ENCODE peak calls at places on chromosomes 13 and 19, in nine cellular contexts. One of them, this sample, is unnamed.

GRCh38 chr13:109312399-109312798 is 474.0 kb downstream of the IRS2 start:
- DNase-seq in M059J: no peak
- DNase-seq in CD4-positive, alpha-beta T cell: no peak
- DNase-seq in HTR-8/SVneo: no peak
- DNase-seq in heart right ventricle: no peak
- DNase-seq in stimulated activated CD4-positive, alpha-beta T cell treated with anti-CD3 and anti-CD28 coated beads, Interleukin-2, amount 100 ng/mL, for 24 hours: no peak
- DNase-seq in activated T-cell treated with anti-CD3 and anti-CD28 coated beads for 4 hours: no peak
- DNase-seq in tibial nerve: no peak
- DNase-seq in NCI-H1048: no peak
- DNase-seq in this sample: no peak

GRCh38 chr13:113955691-113956090 is 18.2 kb downstream of the C13orf46 start:
- DNase-seq in M059J: no peak
- DNase-seq in CD4-positive, alpha-beta T cell: no peak
- DNase-seq in HTR-8/SVneo: no peak
- DNase-seq in heart right ventricle: no peak
- DNase-seq in stimulated activated CD4-positive, alpha-beta T cell treated with anti-CD3 and anti-CD28 coated beads, Interleukin-2, amount 100 ng/mL, for 24 hours: no peak
- DNase-seq in activated T-cell treated with anti-CD3 and anti-CD28 coated beads for 4 hours: no peak
- DNase-seq in tibial nerve: no peak
- DNase-seq in NCI-H1048: no peak
- DNase-seq in this sample: no peak

GRCh38 chr19:5563941-5564612 is 3.7 kb downstream of the TINCR start:
- DNase-seq in M059J: peak; percentile 91
- DNase-seq in CD4-positive, alpha-beta T cell: no peak
- DNase-seq in HTR-8/SVneo: peak; percentile 50
- DNase-seq in heart right ventricle: no peak
- DNase-seq in stimulated activated CD4-positive, alpha-beta T cell treated with anti-CD3 and anti-CD28 coated beads, Interleukin-2, amount 100 ng/mL, for 24 hours: no peak
- DNase-seq in activated T-cell treated with anti-CD3 and anti-CD28 coated beads for 4 hours: no peak
- DNase-seq in tibial nerve: no peak
- DNase-seq in NCI-H1048: no peak
- DNase-seq in this sample: no peak

GRCh38 chr19:29712744-29713516 is 2.1 kb downstream of the C19orf12 start:
- DNase-seq in M059J: no peak
- DNase-seq in CD4-positive, alpha-beta T cell: no peak
- DNase-seq in HTR-8/SVneo: no peak
- DNase-seq in heart right ventricle: no peak
- DNase-seq in stimulated activated CD4-positive, alpha-beta T cell treated with anti-CD3 and anti-CD28 coated beads, Interleukin-2, amount 100 ng/mL, for 24 hours: no peak
- DNase-seq in activated T-cell treated with anti-CD3 and anti-CD28 coated beads for 4 hours: no peak
- DNase-seq in tibial nerve: no peak
- DNase-seq in NCI-H1048: no peak
- DNase-seq in this sample: no peak

GRCh38 chr13:93289047-93289446 is 62.4 kb downstream of the GPC6 start:
- DNase-seq in M059J: no peak
- DNase-seq in CD4-positive, alpha-beta T cell: no peak
- DNase-seq in HTR-8/SVneo: no peak
- DNase-seq in heart right ventricle: no peak
- DNase-seq in stimulated activated CD4-positive, alpha-beta T cell treated with anti-CD3 and anti-CD28 coated beads, Interleukin-2, amount 100 ng/mL, for 24 hours: no peak
- DNase-seq in activated T-cell treated with anti-CD3 and anti-CD28 coated beads for 4 hours: no peak
- DNase-seq in tibial nerve: no peak
- DNase-seq in NCI-H1048: no peak
- DNase-seq in this sample: no peak

GRCh38 chr13:21613791-21614190 is 9.8 kb upstream of the MICU2 start:
- DNase-seq in M059J: no peak
- DNase-seq in CD4-positive, alpha-beta T cell: no peak
- DNase-seq in HTR-8/SVneo: no peak
- DNase-seq in heart right ventricle: no peak
- DNase-seq in stimulated activated CD4-positive, alpha-beta T cell treated with anti-CD3 and anti-CD28 coated beads, Interleukin-2, amount 100 ng/mL, for 24 hours: no peak
- DNase-seq in activated T-cell treated with anti-CD3 and anti-CD28 coated beads for 4 hours: no peak
- DNase-seq in tibial nerve: no peak
- DNase-seq in NCI-H1048: no peak
- DNase-seq in this sample: no peak

GRCh38 chr19:10601999-10602329 is 14.9 kb upstream of the AP1M2 start:
- DNase-seq in M059J: no peak
- DNase-seq in CD4-positive, alpha-beta T cell: no peak
- DNase-seq in HTR-8/SVneo: no peak
- DNase-seq in heart right ventricle: no peak
- DNase-seq in stimulated activated CD4-positive, alpha-beta T cell treated with anti-CD3 and anti-CD28 coated beads, Interleukin-2, amount 100 ng/mL, for 24 hours: no peak
- DNase-seq in activated T-cell treated with anti-CD3 and anti-CD28 coated beads for 4 hours: no peak
- DNase-seq in tibial nerve: no peak
- DNase-seq in NCI-H1048: no peak
- DNase-seq in this sample: no peak

GRCh38 chr13:30442854-30443379 is 20.6 kb downstream of the UBE2L5 start:
- DNase-seq in M059J: no peak
- DNase-seq in CD4-positive, alpha-beta T cell: no peak
- DNase-seq in HTR-8/SVneo: no peak
- DNase-seq in heart right ventricle: no peak
- DNase-seq in stimulated activated CD4-positive, alpha-beta T cell treated with anti-CD3 and anti-CD28 coated beads, Interleukin-2, amount 100 ng/mL, for 24 hours: no peak
- DNase-seq in activated T-cell treated with anti-CD3 and anti-CD28 coated beads for 4 hours: no peak
- DNase-seq in tibial nerve: no peak
- DNase-seq in NCI-H1048: no peak
- DNase-seq in this sample: peak; percentile 73

GRCh38 chr13:78121459-78122348 is 203.1 kb upstream of the EDNRB start:
- DNase-seq in M059J: peak; percentile 33
- DNase-seq in CD4-positive, alpha-beta T cell: no peak
- DNase-seq in HTR-8/SVneo: peak; percentile 5
- DNase-seq in heart right ventricle: no peak
- DNase-seq in stimulated activated CD4-positive, alpha-beta T cell treated with anti-CD3 and anti-CD28 coated beads, Interleukin-2, amount 100 ng/mL, for 24 hours: peak; percentile 33
- DNase-seq in activated T-cell treated with anti-CD3 and anti-CD28 coated beads for 4 hours: peak; percentile 4
- DNase-seq in tibial nerve: no peak
- DNase-seq in NCI-H1048: peak; percentile 1
- DNase-seq in this sample: peak; percentile 10

GRCh38 chr13:101529419-101529818 is 76.9 kb downstream of the ITGBL1 start:
- DNase-seq in M059J: peak; percentile 90
- DNase-seq in CD4-positive, alpha-beta T cell: no peak
- DNase-seq in HTR-8/SVneo: no peak
- DNase-seq in heart right ventricle: no peak
- DNase-seq in stimulated activated CD4-positive, alpha-beta T cell treated with anti-CD3 and anti-CD28 coated beads, Interleukin-2, amount 100 ng/mL, for 24 hours: no peak
- DNase-seq in activated T-cell treated with anti-CD3 and anti-CD28 coated beads for 4 hours: no peak
- DNase-seq in tibial nerve: no peak
- DNase-seq in NCI-H1048: no peak
- DNase-seq in this sample: no peak

GRCh38 chr19:15498910-15499309 is 9.4 kb upstream of the CYP4F22 start:
- DNase-seq in M059J: peak; percentile 29
- DNase-seq in CD4-positive, alpha-beta T cell: no peak
- DNase-seq in HTR-8/SVneo: no peak
- DNase-seq in heart right ventricle: no peak
- DNase-seq in stimulated activated CD4-positive, alpha-beta T cell treated with anti-CD3 and anti-CD28 coated beads, Interleukin-2, amount 100 ng/mL, for 24 hours: no peak
- DNase-seq in activated T-cell treated with anti-CD3 and anti-CD28 coated beads for 4 hours: no peak
- DNase-seq in tibial nerve: no peak
- DNase-seq in NCI-H1048: no peak
- DNase-seq in this sample: no peak

GRCh38 chr13:99288069-99288468 is 19.1 kb downstream of the GPR183 start:
- DNase-seq in M059J: no peak
- DNase-seq in CD4-positive, alpha-beta T cell: no peak
- DNase-seq in HTR-8/SVneo: no peak
- DNase-seq in heart right ventricle: no peak
- DNase-seq in stimulated activated CD4-positive, alpha-beta T cell treated with anti-CD3 and anti-CD28 coated beads, Interleukin-2, amount 100 ng/mL, for 24 hours: peak; percentile 59
- DNase-seq in activated T-cell treated with anti-CD3 and anti-CD28 coated beads for 4 hours: no peak
- DNase-seq in tibial nerve: no peak
- DNase-seq in NCI-H1048: no peak
- DNase-seq in this sample: no peak

This sample was measured in germinal center.